ENCODE peak calls at places on chromosomes 11 and 22, in nine cellular contexts. R, N, C, A, G, T, U, W and Z are unnamed samples.

GRCh38 chr11:64208796-64209562 is 2.5 kb downstream of the FERMT3 start:
- DNase-seq in R (no peak), N (no peak), C (no peak), A (no peak), G (no peak), T (no peak), U (no peak), W (no peak), Z (no peak)

GRCh38 chr11:8959546-8960166 is 4.6 kb downstream of the TMEM9B start:
- DNase-seq in R (peak), N (peak), C (no peak), A (peak), G (no peak), T (no peak), U (peak), W (no peak), Z (peak)

GRCh38 chr11:89503422-89503821 is 12.2 kb upstream of the NOX4 start:
- DNase-seq in R (no peak), N (no peak), C (no peak), A (no peak), G (no peak), T (no peak), U (no peak), W (no peak), Z (no peak)

GRCh38 chr11:79237111-79237510 is 203.7 kb downstream of the TENM4 start:
- DNase-seq in R (no peak), N (no peak), C (no peak), A (no peak), G (no peak), T (no peak), U (no peak), W (no peak), Z (no peak)

GRCh38 chr22:50725597-50725996 is 12.4 kb upstream of the ACR start:
- DNase-seq in R (no peak), N (no peak), C (no peak), A (no peak), G (no peak), T (no peak), U (no peak), W (no peak), Z (no peak)

GRCh38 chr11:106077609-106078517 is at the start of gene AASDHPPT:
- DNase-seq in R (peak), N (peak), C (no peak), A (peak), G (no peak), T (no peak), U (no peak), W (no peak), Z (no peak)

GRCh38 chr22:41668971-41669911 is 19.4 kb downstream of the SNU13 start:
- DNase-seq in R (no peak), N (no peak), C (no peak), A (no peak), G (no peak), T (no peak), U (no peak), W (no peak), Z (peak)

GRCh38 chr22:22673099-22673498 is 28.7 kb downstream of the GGTLC2 start:
- DNase-seq in R (no peak), N (no peak), C (no peak), A (no peak), G (no peak), T (no peak), U (no peak), W (no peak), Z (no peak)

GRCh38 chr22:27130949-27131745 is 473.8 kb downstream of the MIAT start:
- DNase-seq in R (no peak), N (no peak), C (no peak), A (no peak), G (no peak), T (no peak), U (no peak), W (no peak), Z (no peak)

GRCh38 chr11:59822989-59823566 is 12.5 kb upstream of the MRPL16 start:
- DNase-seq in R (peak), N (peak), C (no peak), A (peak), G (no peak), T (no peak), U (peak), W (no peak), Z (peak)

GRCh38 chr11:66976048-66976467 is 954 bp downstream of the C11orf86 start:
- DNase-seq in R (no peak), N (no peak), C (no peak), A (peak), G (no peak), T (peak), U (peak), W (no peak), Z (no peak)

GRCh38 chr22:44549701-44550100 is 51.7 kb upstream of the RTL6 start:
- DNase-seq in R (no peak), N (no peak), C (no peak), A (peak), G (no peak), T (no peak), U (peak), W (no peak), Z (no peak)